ENCODE peak calls at places on chromosomes 5 and 9, in five cellular contexts. One of them, this sample, is unnamed.

GRCh38 chr5:9820696-9821449 is 190.7 kb upstream of the TAS2R1 start:
- DNase-seq in IMR-90: peak
- DNase-seq in neural progenitor cell: no peak
- DNase-seq in SK-N-SH: no peak
- DNase-seq in endothelial cell of umbilical vein: no peak
- DNase-seq in this sample: no peak

GRCh38 chr9:93823245-93824072 is 131.7 kb downstream of the BARX1 start:
- DNase-seq in neural progenitor cell: no peak
- DNase-seq in SK-N-SH: peak
- DNase-seq in endothelial cell of umbilical vein: no peak
- DNase-seq in IMR-90: no peak
- DNase-seq in this sample: no peak

GRCh38 chr9:125146247-125146646 is 2.9 kb upstream of the SCAI start:
- DNase-seq in SK-N-SH: no peak
- DNase-seq in IMR-90: peak
- DNase-seq in neural progenitor cell: no peak
- DNase-seq in endothelial cell of umbilical vein: no peak
- DNase-seq in this sample: peak

GRCh38 chr5:139822553-139823425 is 27.2 kb downstream of the PSD2 start:
- DNase-seq in SK-N-SH: no peak
- DNase-seq in IMR-90: no peak
- DNase-seq in endothelial cell of umbilical vein: no peak
- DNase-seq in neural progenitor cell: no peak
- DNase-seq in this sample: no peak

GRCh38 chr9:77981332-77981731 is 50.3 kb downstream of the GNAQ start:
- DNase-seq in SK-N-SH: no peak
- DNase-seq in neural progenitor cell: peak
- DNase-seq in endothelial cell of umbilical vein: peak
- DNase-seq in IMR-90: peak
- DNase-seq in this sample: peak

GRCh38 chr5:421287-421880 is 21.6 kb upstream of the EXOC3 start:
- DNase-seq in SK-N-SH: no peak
- DNase-seq in endothelial cell of umbilical vein: no peak
- DNase-seq in IMR-90: no peak
- DNase-seq in neural progenitor cell: no peak
- DNase-seq in this sample: no peak

GRCh38 chr5:158737536-158738027 is 362.1 kb downstream of the EBF1 start:
- DNase-seq in SK-N-SH: no peak
- DNase-seq in neural progenitor cell: peak
- DNase-seq in endothelial cell of umbilical vein: no peak
- DNase-seq in IMR-90: no peak
- DNase-seq in this sample: no peak

GRCh38 chr9:109907400-109907799 is 127.4 kb downstream of the PALM2AKAP2 start:
- DNase-seq in neural progenitor cell: peak
- DNase-seq in IMR-90: no peak
- DNase-seq in endothelial cell of umbilical vein: peak
- DNase-seq in SK-N-SH: no peak
- DNase-seq in this sample: no peak

GRCh38 chr5:175657593-175658271 is at the start of gene HRH2:
- DNase-seq in IMR-90: no peak
- DNase-seq in SK-N-SH: peak
- DNase-seq in neural progenitor cell: peak
- DNase-seq in endothelial cell of umbilical vein: no peak
- DNase-seq in this sample: peak

GRCh38 chr5:158968160-158968559 is 131.6 kb downstream of the EBF1 start:
- DNase-seq in endothelial cell of umbilical vein: no peak
- DNase-seq in SK-N-SH: no peak
- DNase-seq in neural progenitor cell: no peak
- DNase-seq in IMR-90: no peak
- DNase-seq in this sample: no peak

GRCh38 chr5:38922199-38922598 is 76.4 kb downstream of the OSMR start:
- DNase-seq in endothelial cell of umbilical vein: peak
- DNase-seq in neural progenitor cell: peak
- DNase-seq in SK-N-SH: peak
- DNase-seq in IMR-90: peak
- DNase-seq in this sample: peak

GRCh38 chr5:173689171-173689676 is 72.8 kb upstream of the BOD1 start:
- DNase-seq in endothelial cell of umbilical vein: peak
- DNase-seq in neural progenitor cell: peak
- DNase-seq in SK-N-SH: no peak
- DNase-seq in IMR-90: no peak
- DNase-seq in this sample: no peak

GRCh38 chr5:168481330-168481788 is 4.9 kb upstream of the RARS1 start:
- DNase-seq in neural progenitor cell: no peak
- DNase-seq in endothelial cell of umbilical vein: no peak
- DNase-seq in IMR-90: no peak
- DNase-seq in SK-N-SH: no peak
- DNase-seq in this sample: no peak

GRCh38 chr5:80764786-80765185 is 110.0 kb upstream of the DHFR start:
- DNase-seq in IMR-90: no peak
- DNase-seq in neural progenitor cell: peak
- DNase-seq in SK-N-SH: no peak
- DNase-seq in endothelial cell of umbilical vein: no peak
- DNase-seq in this sample: no peak

GRCh38 chr5:80620206-80620605 is 34.2 kb upstream of the MSH3 start:
- DNase-seq in SK-N-SH: no peak
- DNase-seq in neural progenitor cell: no peak
- DNase-seq in endothelial cell of umbilical vein: no peak
- DNase-seq in IMR-90: peak
- DNase-seq in this sample: peak

GRCh38 chr9:90131568-90131967 is 511.1 kb downstream of the DIRAS2 start:
- DNase-seq in SK-N-SH: no peak
- DNase-seq in neural progenitor cell: no peak
- DNase-seq in IMR-90: no peak
- DNase-seq in endothelial cell of umbilical vein: no peak
- DNase-seq in this sample: no peak

GRCh38 chr5:39399135-39400036 is 25.4 kb downstream of the DAB2 start:
- DNase-seq in SK-N-SH: no peak
- DNase-seq in IMR-90: peak
- DNase-seq in endothelial cell of umbilical vein: peak
- DNase-seq in neural progenitor cell: no peak
- DNase-seq in this sample: peak

GRCh38 chr9:137240321-137240840 is 706 bp upstream of the TUBB4B start:
- DNase-seq in endothelial cell of umbilical vein: peak
- DNase-seq in neural progenitor cell: peak
- DNase-seq in IMR-90: peak
- DNase-seq in SK-N-SH: peak
- DNase-seq in this sample: peak

GRCh38 chr5:81070561-81070960 is 110.4 kb downstream of the RASGRF2 start:
- DNase-seq in IMR-90: no peak
- DNase-seq in endothelial cell of umbilical vein: no peak
- DNase-seq in neural progenitor cell: no peak
- DNase-seq in SK-N-SH: no peak
- DNase-seq in this sample: peak

GRCh38 chr9:98801969-98802371 is 5.5 kb upstream of the GALNT12 start:
- DNase-seq in SK-N-SH: no peak
- DNase-seq in neural progenitor cell: no peak
- DNase-seq in endothelial cell of umbilical vein: no peak
- DNase-seq in IMR-90: no peak
- DNase-seq in this sample: no peak

GRCh38 chr9:121658591-121658990 is 7.2 kb downstream of the DAB2IP start:
- DNase-seq in endothelial cell of umbilical vein: no peak
- DNase-seq in SK-N-SH: no peak
- DNase-seq in IMR-90: no peak
- DNase-seq in neural progenitor cell: no peak
- DNase-seq in this sample: no peak

GRCh38 chr9:126754436-126755324 is 50.2 kb upstream of the ZBTB43 start:
- DNase-seq in neural progenitor cell: no peak
- DNase-seq in endothelial cell of umbilical vein: no peak
- DNase-seq in IMR-90: no peak
- DNase-seq in SK-N-SH: no peak
- DNase-seq in this sample: no peak

GRCh38 chr5:91383956-91384300 is 811 bp upstream of the ARRDC3 start:
- DNase-seq in neural progenitor cell: peak
- DNase-seq in endothelial cell of umbilical vein: peak
- DNase-seq in IMR-90: no peak
- DNase-seq in SK-N-SH: no peak
- DNase-seq in this sample: no peak

GRCh38 chr5:125508225-125508624 is 761.8 kb upstream of the ZNF608 start:
- DNase-seq in SK-N-SH: no peak
- DNase-seq in endothelial cell of umbilical vein: no peak
- DNase-seq in IMR-90: no peak
- DNase-seq in neural progenitor cell: no peak
- DNase-seq in this sample: no peak

GRCh38 chr5:179380211-179381035 is 35.2 kb upstream of the ADAMTS2 start:
- DNase-seq in IMR-90: no peak
- DNase-seq in endothelial cell of umbilical vein: no peak
- DNase-seq in SK-N-SH: peak
- DNase-seq in neural progenitor cell: no peak
- DNase-seq in this sample: no peak

GRCh38 chr9:88433583-88434240 is 45.5 kb downstream of the SPIN1 start:
- DNase-seq in endothelial cell of umbilical vein: no peak
- DNase-seq in IMR-90: peak
- DNase-seq in neural progenitor cell: no peak
- DNase-seq in SK-N-SH: no peak
- DNase-seq in this sample: peak

GRCh38 chr5:57784106-57784505 is 301.5 kb upstream of the ACTBL2 start:
- DNase-seq in IMR-90: no peak
- DNase-seq in neural progenitor cell: no peak
- DNase-seq in endothelial cell of umbilical vein: peak
- DNase-seq in SK-N-SH: no peak
- DNase-seq in this sample: no peak

GRCh38 chr5:21661129-21661528 is 1192.0 kb downstream of the CDH12 start:
- DNase-seq in SK-N-SH: no peak
- DNase-seq in IMR-90: peak
- DNase-seq in neural progenitor cell: no peak
- DNase-seq in endothelial cell of umbilical vein: no peak
- DNase-seq in this sample: peak

GRCh38 chr9:35835216-35835604 is 6.2 kb downstream of the TMEM8B start:
- DNase-seq in SK-N-SH: no peak
- DNase-seq in neural progenitor cell: peak
- DNase-seq in IMR-90: no peak
- DNase-seq in endothelial cell of umbilical vein: no peak
- DNase-seq in this sample: no peak

GRCh38 chr5:127994087-127994660 is 89.4 kb upstream of the SLC12A2 start:
- DNase-seq in IMR-90: no peak
- DNase-seq in endothelial cell of umbilical vein: no peak
- DNase-seq in SK-N-SH: no peak
- DNase-seq in neural progenitor cell: no peak
- DNase-seq in this sample: no peak

GRCh38 chr5:148791334-148791667 is 35.1 kb upstream of the ADRB2 start:
- DNase-seq in IMR-90: peak
- DNase-seq in SK-N-SH: no peak
- DNase-seq in endothelial cell of umbilical vein: peak
- DNase-seq in neural progenitor cell: no peak
- DNase-seq in this sample: no peak

GRCh38 chr9:132412089-132412488 is 2.1 kb downstream of the CFAP77 start:
- DNase-seq in SK-N-SH: peak
- DNase-seq in IMR-90: no peak
- DNase-seq in neural progenitor cell: peak
- DNase-seq in endothelial cell of umbilical vein: peak
- DNase-seq in this sample: peak

GRCh38 chr5:57174128-57174849 is 430 bp downstream of the GPBP1 start:
- DNase-seq in endothelial cell of umbilical vein: peak
- DNase-seq in IMR-90: no peak
- DNase-seq in neural progenitor cell: no peak
- DNase-seq in SK-N-SH: no peak
- DNase-seq in this sample: peak

GRCh38 chr5:112004867-112005532 is 248.0 kb upstream of the NREP start:
- DNase-seq in neural progenitor cell: no peak
- DNase-seq in endothelial cell of umbilical vein: peak
- DNase-seq in SK-N-SH: no peak
- DNase-seq in IMR-90: peak
- DNase-seq in this sample: peak

GRCh38 chr5:9543266-9543925 is 2.5 kb downstream of the SEMA5A start:
- DNase-seq in SK-N-SH: no peak
- DNase-seq in IMR-90: peak
- DNase-seq in neural progenitor cell: no peak
- DNase-seq in endothelial cell of umbilical vein: no peak
- DNase-seq in this sample: peak

GRCh38 chr5:169628891-169629290 is 8.2 kb upstream of the DOCK2 start:
- DNase-seq in IMR-90: peak
- DNase-seq in neural progenitor cell: no peak
- DNase-seq in SK-N-SH: no peak
- DNase-seq in endothelial cell of umbilical vein: no peak
- DNase-seq in this sample: peak

GRCh38 chr5:169631360-169631759 is 5.7 kb upstream of the DOCK2 start:
- DNase-seq in endothelial cell of umbilical vein: no peak
- DNase-seq in neural progenitor cell: no peak
- DNase-seq in SK-N-SH: no peak
- DNase-seq in IMR-90: peak
- DNase-seq in this sample: peak

GRCh38 chr5:169632946-169633345 is 4.1 kb upstream of the DOCK2 start:
- DNase-seq in SK-N-SH: no peak
- DNase-seq in endothelial cell of umbilical vein: no peak
- DNase-seq in IMR-90: no peak
- DNase-seq in neural progenitor cell: no peak
- DNase-seq in this sample: no peak

GRCh38 chr5:169627551-169627950 is 9.5 kb upstream of the DOCK2 start:
- DNase-seq in neural progenitor cell: no peak
- DNase-seq in IMR-90: no peak
- DNase-seq in endothelial cell of umbilical vein: no peak
- DNase-seq in SK-N-SH: no peak
- DNase-seq in this sample: no peak

GRCh38 chr5:169629847-169630548 is 7.1 kb upstream of the DOCK2 start:
- DNase-seq in neural progenitor cell: no peak
- DNase-seq in endothelial cell of umbilical vein: peak
- DNase-seq in SK-N-SH: no peak
- DNase-seq in IMR-90: peak
- DNase-seq in this sample: peak
- H3K9ac ChIP-seq in neural progenitor cell: no peak
- H3K9ac ChIP-seq in endothelial cell of umbilical vein: no peak
- H3K9ac ChIP-seq in SK-N-SH: no peak
- H3K9ac ChIP-seq in IMR-90: no peak
- H3K9ac ChIP-seq in this sample: no peak

GRCh38 chr9:110939573-110939972 is 98.7 kb downstream of the LPAR1 start:
- DNase-seq in endothelial cell of umbilical vein: no peak
- DNase-seq in SK-N-SH: no peak
- DNase-seq in neural progenitor cell: no peak
- DNase-seq in IMR-90: no peak
- DNase-seq in this sample: no peak
- H3K9ac ChIP-seq in endothelial cell of umbilical vein: no peak
- H3K9ac ChIP-seq in SK-N-SH: no peak
- H3K9ac ChIP-seq in neural progenitor cell: no peak
- H3K9ac ChIP-seq in IMR-90: no peak
- H3K9ac ChIP-seq in this sample: no peak

DNA sequence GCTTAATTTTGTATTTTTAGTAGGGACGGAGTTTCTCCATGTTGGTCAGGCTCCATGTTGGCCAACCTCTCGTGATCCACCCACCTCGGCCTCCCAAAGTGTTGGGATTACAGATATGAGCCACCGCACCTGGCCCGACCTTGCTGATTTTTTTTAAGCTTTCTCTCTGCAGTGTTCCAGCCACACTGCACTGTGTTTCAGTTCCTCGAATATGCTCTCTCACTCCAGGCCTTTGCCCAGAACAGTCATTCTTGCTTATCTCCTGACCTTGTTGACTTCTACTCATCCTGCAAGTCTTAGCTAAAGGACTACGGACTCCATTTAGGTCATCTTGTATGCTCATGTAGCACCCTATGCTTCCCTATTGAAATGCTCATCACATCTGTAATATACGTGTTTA is 3.3 kb downstream of the SNAPC3 start:
- DNase-seq in neural progenitor cell: no peak
- DNase-seq in SK-N-SH: no peak
- DNase-seq in endothelial cell of umbilical vein: no peak
- DNase-seq in IMR-90: no peak
- DNase-seq in this sample: no peak
- H3K9ac ChIP-seq in neural progenitor cell: no peak
- H3K9ac ChIP-seq in SK-N-SH: no peak
- H3K9ac ChIP-seq in endothelial cell of umbilical vein: no peak
- H3K9ac ChIP-seq in IMR-90: no peak
- H3K9ac ChIP-seq in this sample: no peak

GRCh38 chr5:96789794-96790193 is 18.0 kb downstream of the ERAP1 start:
- DNase-seq in SK-N-SH: no peak
- DNase-seq in IMR-90: no peak
- DNase-seq in neural progenitor cell: no peak
- DNase-seq in endothelial cell of umbilical vein: no peak
- DNase-seq in this sample: no peak
- H3K9ac ChIP-seq in SK-N-SH: no peak
- H3K9ac ChIP-seq in IMR-90: no peak
- H3K9ac ChIP-seq in neural progenitor cell: no peak
- H3K9ac ChIP-seq in endothelial cell of umbilical vein: no peak
- H3K9ac ChIP-seq in this sample: no peak